ENCODE peak calls at places on chromosomes 3 and 15, in seven cellular contexts. N is cardiac fibroblast, M is natural killer cell, G is tibial artery, J is GM10248, R is kidney, C is glutamatergic neuron. Z is an unnamed sample.

GRCh38 chr3:51931756-51932155 is 9.9 kb downstream of the RRP9 start:
- DNase-seq in G (no peak), M (no peak), J (no peak), C (no peak), N (no peak), R (no peak), Z (no peak)

GRCh38 chr3:99269606-99270355 is 368.3 kb upstream of the DCBLD2 start:
- DNase-seq in M (no peak), R (no peak), G (peak; percentile 88), N (no peak), J (no peak), C (no peak), Z (no peak)

GRCh38 chr15:56490461-56490860 is 25.5 kb upstream of the MNS1 start:
- DNase-seq in J (no peak), M (no peak), N (no peak), C (no peak), G (no peak), R (no peak), Z (no peak)

GRCh38 chr3:194324823-194325327 is 26.3 kb downstream of the CPN2 start:
- DNase-seq in C (no peak), N (no peak), M (no peak), R (no peak), J (no peak), G (no peak), Z (no peak)

GRCh38 chr3:114154321-114154821 is 24.5 kb downstream of the DRD3 start:
- DNase-seq in M (no peak), J (no peak), C (no peak), N (no peak), G (no peak), R (no peak), Z (no peak)

GRCh38 chr15:91192285-91193058 is 92.4 kb downstream of the SV2B start:
- DNase-seq in N (no peak), C (no peak), G (no peak), R (no peak), M (no peak), J (no peak), Z (no peak)

GRCh38 chr15:33278816-33279612 is 31.8 kb upstream of the RYR3 start:
- DNase-seq in G (peak; percentile 72), J (no peak), M (no peak), R (peak; percentile 76), C (no peak), N (peak; percentile 95), Z (no peak)

GRCh38 chr3:188689101-188689574 is 482.6 kb upstream of the TPRG1 start:
- DNase-seq in G (peak; percentile 70), J (no peak), C (no peak), R (no peak), N (peak; percentile 89), M (no peak), Z (no peak)

GRCh38 chr3:78820497-78820896 is 947.3 kb downstream of the ROBO1 start:
- DNase-seq in N (no peak), R (no peak), M (no peak), C (no peak), G (no peak), J (no peak), Z (no peak)

GRCh38 chr15:28114721-28115622 is 15.9 kb upstream of the OCA2 start:
- DNase-seq in M (no peak), N (peak; percentile 21), C (no peak), J (no peak), G (peak; percentile 62), R (no peak), Z (peak; percentile 27)

GRCh38 chr15:27589260-27589659 is 509.9 kb downstream of the OCA2 start:
- DNase-seq in J (no peak), C (peak; percentile 36), M (no peak), G (no peak), R (no peak), N (no peak), Z (no peak)

GRCh38 chr3:116179091-116179490 is 266.2 kb downstream of the LSAMP start:
- DNase-seq in N (no peak), R (no peak), J (no peak), C (no peak), M (no peak), G (no peak), Z (no peak)

GRCh38 chr3:82641701-82642100 is 880.3 kb upstream of the GBE1 start:
- DNase-seq in C (no peak), G (no peak), R (no peak), M (no peak), N (no peak), J (no peak), Z (no peak)

GRCh38 chr3:82640254-82640653 is 878.8 kb upstream of the GBE1 start:
- DNase-seq in N (no peak), C (no peak), G (no peak), M (no peak), J (no peak), R (no peak), Z (no peak)

GRCh38 chr3:82643948-82644347 is 882.5 kb upstream of the GBE1 start:
- DNase-seq in R (no peak), J (no peak), N (no peak), C (no peak), G (no peak), M (no peak), Z (no peak)
- TF ChIP-seq CTCF in R (no peak), J (no peak), N (no peak), C (no peak), G (no peak), M (no peak), Z (no peak)

GRCh38 chr3:53666026-53666425 is 171.6 kb downstream of the CACNA1D start:
- DNase-seq in C (no peak), G (no peak), J (no peak), M (no peak), R (no peak), N (no peak), Z (no peak)

GRCh38 chr3:53672987-53673386 is 173.2 kb downstream of the CHDH start:
- DNase-seq in G (no peak), R (no peak), J (no peak), C (no peak), M (no peak), N (no peak), Z (no peak)

GRCh38 chr3:53665606-53666005 is 171.2 kb downstream of the CACNA1D start:
- DNase-seq in N (no peak), M (no peak), J (no peak), C (no peak), G (no peak), R (no peak), Z (no peak)

GRCh38 chr3:53671192-53672021 is 174.8 kb downstream of the CHDH start:
- DNase-seq in M (no peak), J (no peak), G (no peak), R (no peak), N (no peak), C (no peak), Z (no peak)

DNA sequence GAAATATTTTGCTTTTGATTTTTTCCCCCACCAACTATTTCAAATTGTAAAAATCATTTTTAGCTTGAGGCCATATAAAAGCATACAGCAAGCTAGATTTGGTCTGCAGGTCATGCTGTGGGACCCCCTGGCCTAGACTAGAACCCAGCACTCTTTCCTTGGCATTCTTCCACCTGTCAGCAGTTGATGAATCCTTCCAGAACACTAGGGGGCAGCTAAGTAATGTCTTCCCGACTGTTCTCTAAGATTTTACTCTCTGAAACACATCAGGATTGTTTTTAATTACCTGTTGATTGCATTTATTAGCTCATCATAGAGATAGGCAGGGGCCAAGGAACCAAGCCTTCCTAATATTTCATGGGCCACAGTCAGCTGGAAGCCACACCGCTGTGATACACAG is 174.5 kb downstream of the CACNA1D start:
- DNase-seq in C (no peak), M (no peak), J (no peak), G (no peak), R (no peak), N (no peak), Z (no peak)
- TF ChIP-seq CTCF in C (peak; percentile 44), M (no peak), J (peak; percentile 34), G (no peak), R (peak; percentile 6), N (peak; percentile 31), Z (peak; percentile 29)

GRCh38 chr15:80778964-80779657 is at the start of gene CEMIP:
- DNase-seq in M (peak; percentile 22), C (peak; percentile 89), N (peak; percentile 80), G (peak; percentile 77), R (peak; percentile 90), J (peak; percentile 69), Z (no peak)
- TF ChIP-seq CTCF in M (no peak), C (peak; percentile 69), N (peak; percentile 45), G (peak; percentile 81), R (peak; percentile 79), J (peak; percentile 47), Z (peak; percentile 60)

GRCh38 chr3:56302417-56302816 is 165.8 kb downstream of the ERC2 start:
- DNase-seq in J (no peak), G (no peak), N (no peak), R (no peak), C (no peak), M (no peak), Z (no peak)
- TF ChIP-seq CTCF in J (peak; percentile 10), G (no peak), N (no peak), R (no peak), C (peak; percentile 21), M (no peak), Z (no peak)

Z was measured in CD14-positive monocyte.